ENCODE peak calls at places on chromosomes 12 and 14, in eight cellular contexts. One of them, this sample, is unnamed.

GRCh38 chr12:41184864-41185263 is 3.3 kb upstream of the PDZRN4 start:
- DNase-seq in GM06990: no peak
- DNase-seq in GM23338: no peak
- DNase-seq in choroid plexus epithelial cell: no peak
- DNase-seq in PC-3: no peak
- DNase-seq in H9: no peak
- DNase-seq in Peyer's patch: no peak
- DNase-seq in fibroblast of pulmonary artery: no peak
- DNase-seq in this sample: no peak

GRCh38 chr12:121789233-121789781 is 4.2 kb downstream of the RHOF start:
- DNase-seq in H9: no peak
- DNase-seq in Peyer's patch: peak
- DNase-seq in GM06990: peak
- DNase-seq in PC-3: no peak
- DNase-seq in fibroblast of pulmonary artery: no peak
- DNase-seq in choroid plexus epithelial cell: no peak
- DNase-seq in GM23338: no peak
- DNase-seq in this sample: no peak

GRCh38 chr12:4630262-4630661 is 18.6 kb downstream of the AKAP3 start:
- DNase-seq in GM06990: no peak
- DNase-seq in fibroblast of pulmonary artery: no peak
- DNase-seq in PC-3: no peak
- DNase-seq in Peyer's patch: no peak
- DNase-seq in GM23338: peak
- DNase-seq in choroid plexus epithelial cell: no peak
- DNase-seq in H9: no peak
- DNase-seq in this sample: no peak

GRCh38 chr12:60415361-60415760 is 819.5 kb downstream of the SLC16A7 start:
- DNase-seq in GM06990: no peak
- DNase-seq in choroid plexus epithelial cell: peak
- DNase-seq in Peyer's patch: no peak
- DNase-seq in H9: no peak
- DNase-seq in GM23338: no peak
- DNase-seq in fibroblast of pulmonary artery: peak
- DNase-seq in PC-3: peak
- DNase-seq in this sample: no peak

GRCh38 chr12:116434155-116435065 is 124.8 kb upstream of the MAP1LC3B2 start:
- DNase-seq in fibroblast of pulmonary artery: peak
- DNase-seq in GM23338: peak
- DNase-seq in PC-3: peak
- DNase-seq in H9: peak
- DNase-seq in GM06990: no peak
- DNase-seq in choroid plexus epithelial cell: peak
- DNase-seq in Peyer's patch: peak
- DNase-seq in this sample: peak

GRCh38 chr12:69266045-69266635 is 26.8 kb downstream of the CPSF6 start:
- DNase-seq in H9: no peak
- DNase-seq in GM23338: no peak
- DNase-seq in fibroblast of pulmonary artery: peak
- DNase-seq in PC-3: peak
- DNase-seq in GM06990: no peak
- DNase-seq in Peyer's patch: no peak
- DNase-seq in choroid plexus epithelial cell: peak
- DNase-seq in this sample: peak

GRCh38 chr12:47808049-47808448 is 11.7 kb downstream of the HDAC7 start:
- DNase-seq in GM23338: peak
- DNase-seq in fibroblast of pulmonary artery: peak
- DNase-seq in GM06990: peak
- DNase-seq in H9: no peak
- DNase-seq in Peyer's patch: peak
- DNase-seq in PC-3: no peak
- DNase-seq in choroid plexus epithelial cell: peak
- DNase-seq in this sample: no peak

GRCh38 chr14:93708311-93708734 is 80.0 kb downstream of the PRIMA1 start:
- DNase-seq in GM06990: no peak
- DNase-seq in choroid plexus epithelial cell: no peak
- DNase-seq in PC-3: no peak
- DNase-seq in GM23338: no peak
- DNase-seq in Peyer's patch: no peak
- DNase-seq in H9: no peak
- DNase-seq in fibroblast of pulmonary artery: no peak
- DNase-seq in this sample: no peak

GRCh38 chr12:121925361-121925725 is 7.0 kb downstream of the CFAP251 start:
- DNase-seq in GM06990: no peak
- DNase-seq in H9: no peak
- DNase-seq in fibroblast of pulmonary artery: peak
- DNase-seq in choroid plexus epithelial cell: peak
- DNase-seq in GM23338: no peak
- DNase-seq in Peyer's patch: no peak
- DNase-seq in PC-3: no peak
- DNase-seq in this sample: no peak

GRCh38 chr14:93987376-93987775 is 9.7 kb upstream of the CCDC197 start:
- DNase-seq in Peyer's patch: no peak
- DNase-seq in GM06990: no peak
- DNase-seq in GM23338: peak
- DNase-seq in choroid plexus epithelial cell: no peak
- DNase-seq in fibroblast of pulmonary artery: no peak
- DNase-seq in H9: no peak
- DNase-seq in PC-3: no peak
- DNase-seq in this sample: peak

GRCh38 chr12:115771065-115771464 is 506.4 kb downstream of the MED13L start:
- DNase-seq in Peyer's patch: peak
- DNase-seq in choroid plexus epithelial cell: peak
- DNase-seq in GM06990: no peak
- DNase-seq in fibroblast of pulmonary artery: peak
- DNase-seq in GM23338: peak
- DNase-seq in PC-3: peak
- DNase-seq in H9: peak
- DNase-seq in this sample: peak

GRCh38 chr14:91246051-91246852 is 1.7 kb upstream of the GPR68 start:
- DNase-seq in Peyer's patch: peak
- DNase-seq in GM06990: no peak
- DNase-seq in fibroblast of pulmonary artery: no peak
- DNase-seq in choroid plexus epithelial cell: no peak
- DNase-seq in H9: no peak
- DNase-seq in PC-3: no peak
- DNase-seq in GM23338: no peak
- DNase-seq in this sample: peak

GRCh38 chr12:112018571-112019237 is 5.5 kb downstream of the ERP29 start:
- DNase-seq in fibroblast of pulmonary artery: peak
- DNase-seq in H9: no peak
- DNase-seq in GM23338: no peak
- DNase-seq in choroid plexus epithelial cell: peak
- DNase-seq in Peyer's patch: no peak
- DNase-seq in GM06990: no peak
- DNase-seq in PC-3: peak
- DNase-seq in this sample: peak

GRCh38 chr12:90004319-90005074 is 295.9 kb upstream of the ATP2B1 start:
- DNase-seq in choroid plexus epithelial cell: no peak
- DNase-seq in PC-3: no peak
- DNase-seq in H9: no peak
- DNase-seq in GM23338: peak
- DNase-seq in fibroblast of pulmonary artery: no peak
- DNase-seq in GM06990: peak
- DNase-seq in Peyer's patch: no peak
- DNase-seq in this sample: no peak

GRCh38 chr12:90003688-90004087 is 295.1 kb upstream of the ATP2B1 start:
- DNase-seq in GM23338: no peak
- DNase-seq in PC-3: no peak
- DNase-seq in H9: no peak
- DNase-seq in choroid plexus epithelial cell: no peak
- DNase-seq in Peyer's patch: no peak
- DNase-seq in GM06990: no peak
- DNase-seq in fibroblast of pulmonary artery: no peak
- DNase-seq in this sample: no peak

GRCh38 chr12:90000721-90001120 is 292.1 kb upstream of the ATP2B1 start:
- DNase-seq in choroid plexus epithelial cell: no peak
- DNase-seq in Peyer's patch: no peak
- DNase-seq in H9: no peak
- DNase-seq in GM23338: no peak
- DNase-seq in fibroblast of pulmonary artery: no peak
- DNase-seq in GM06990: no peak
- DNase-seq in PC-3: no peak
- DNase-seq in this sample: no peak

GRCh38 chr12:89995870-89996269 is 287.2 kb upstream of the ATP2B1 start:
- DNase-seq in PC-3: no peak
- DNase-seq in H9: no peak
- DNase-seq in fibroblast of pulmonary artery: no peak
- DNase-seq in GM23338: no peak
- DNase-seq in choroid plexus epithelial cell: no peak
- DNase-seq in Peyer's patch: no peak
- DNase-seq in GM06990: no peak
- DNase-seq in this sample: no peak

GRCh38 chr12:89999699-90000505 is 291.3 kb upstream of the ATP2B1 start:
- DNase-seq in GM23338: no peak
- DNase-seq in Peyer's patch: no peak
- DNase-seq in PC-3: no peak
- DNase-seq in GM06990: no peak
- DNase-seq in H9: no peak
- DNase-seq in fibroblast of pulmonary artery: peak
- DNase-seq in choroid plexus epithelial cell: peak
- DNase-seq in this sample: no peak
- TF ChIP-seq CTCF in GM23338: no peak
- TF ChIP-seq CTCF in Peyer's patch: no peak
- TF ChIP-seq CTCF in PC-3: no peak
- TF ChIP-seq CTCF in GM06990: no peak
- TF ChIP-seq CTCF in H9: no peak
- TF ChIP-seq CTCF in fibroblast of pulmonary artery: no peak
- TF ChIP-seq CTCF in choroid plexus epithelial cell: no peak
- TF ChIP-seq CTCF in this sample: no peak

DNA sequence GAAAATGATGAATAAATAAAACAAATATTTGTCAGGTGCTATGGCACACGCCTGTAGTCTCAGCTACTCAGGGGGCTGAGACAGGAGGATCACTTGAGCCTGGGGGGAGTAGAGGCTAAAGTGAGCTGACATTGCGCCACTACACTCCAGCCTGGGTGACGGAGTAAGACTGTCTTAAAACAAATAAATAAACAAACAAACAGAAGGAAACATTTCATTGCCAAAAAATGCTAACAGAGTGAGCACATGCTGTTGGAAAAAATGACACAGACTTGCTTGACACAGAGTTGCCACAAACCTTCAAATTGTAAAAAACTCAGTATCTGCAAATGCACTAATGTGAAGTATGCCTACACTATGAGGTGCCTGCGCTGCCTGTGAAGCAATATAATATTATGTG is 50.8 kb upstream of the AP4S1 start:
- DNase-seq in Peyer's patch: no peak
- DNase-seq in PC-3: peak
- DNase-seq in choroid plexus epithelial cell: peak
- DNase-seq in GM23338: no peak
- DNase-seq in H9: no peak
- DNase-seq in GM06990: no peak
- DNase-seq in fibroblast of pulmonary artery: peak
- DNase-seq in this sample: peak
- TF ChIP-seq CTCF in Peyer's patch: no peak
- TF ChIP-seq CTCF in PC-3: no peak
- TF ChIP-seq CTCF in choroid plexus epithelial cell: no peak
- TF ChIP-seq CTCF in GM23338: no peak
- TF ChIP-seq CTCF in H9: no peak
- TF ChIP-seq CTCF in GM06990: no peak
- TF ChIP-seq CTCF in fibroblast of pulmonary artery: no peak
- TF ChIP-seq CTCF in this sample: no peak

DNA sequence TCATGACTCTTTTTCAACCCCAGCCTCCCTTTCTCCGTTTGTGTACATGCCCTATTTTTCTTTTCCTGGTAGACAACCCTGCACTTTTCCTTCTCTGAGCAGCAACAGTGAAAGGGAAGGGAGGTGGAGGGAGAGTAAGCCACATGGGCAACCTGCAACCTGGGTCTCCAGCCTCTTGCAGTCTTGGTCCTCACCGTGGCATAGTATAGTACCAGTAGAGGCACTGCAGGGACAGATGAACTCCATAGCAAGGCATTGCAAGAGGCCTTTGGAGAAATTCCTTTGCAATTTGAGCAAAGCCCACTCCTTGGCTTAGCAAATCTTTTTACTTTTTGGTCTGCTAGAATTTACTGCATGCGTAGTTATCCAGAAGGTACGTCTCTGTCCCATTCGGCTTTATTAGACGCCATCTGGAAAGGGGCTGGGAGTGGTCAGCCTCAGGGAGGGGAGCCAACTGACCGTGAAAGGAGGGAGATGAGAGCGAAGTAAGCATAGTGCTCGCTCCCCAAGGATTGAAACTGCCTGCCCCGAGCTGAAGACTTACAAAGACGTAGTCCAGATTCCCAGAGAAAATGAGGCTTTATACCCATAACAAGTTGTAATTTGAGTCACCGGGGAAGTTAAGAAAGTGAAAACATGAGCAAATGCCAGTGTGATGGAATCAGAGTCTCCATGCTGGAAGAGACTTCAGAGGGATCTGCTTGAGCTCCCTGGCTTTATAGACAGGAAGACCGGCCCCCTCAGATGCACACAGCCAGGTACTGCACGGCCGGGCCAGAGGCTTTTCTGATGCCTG is 331.9 kb downstream of the CACNA1C start:
- DNase-seq in fibroblast of pulmonary artery: peak
- DNase-seq in GM23338: no peak
- DNase-seq in PC-3: no peak
- DNase-seq in H9: no peak
- DNase-seq in Peyer's patch: no peak
- DNase-seq in choroid plexus epithelial cell: peak
- DNase-seq in GM06990: no peak
- DNase-seq in this sample: no peak
- TF ChIP-seq CTCF in fibroblast of pulmonary artery: no peak
- TF ChIP-seq CTCF in GM23338: no peak
- TF ChIP-seq CTCF in PC-3: no peak
- TF ChIP-seq CTCF in H9: peak
- TF ChIP-seq CTCF in Peyer's patch: no peak
- TF ChIP-seq CTCF in choroid plexus epithelial cell: no peak
- TF ChIP-seq CTCF in GM06990: no peak
- TF ChIP-seq CTCF in this sample: no peak

DNA sequence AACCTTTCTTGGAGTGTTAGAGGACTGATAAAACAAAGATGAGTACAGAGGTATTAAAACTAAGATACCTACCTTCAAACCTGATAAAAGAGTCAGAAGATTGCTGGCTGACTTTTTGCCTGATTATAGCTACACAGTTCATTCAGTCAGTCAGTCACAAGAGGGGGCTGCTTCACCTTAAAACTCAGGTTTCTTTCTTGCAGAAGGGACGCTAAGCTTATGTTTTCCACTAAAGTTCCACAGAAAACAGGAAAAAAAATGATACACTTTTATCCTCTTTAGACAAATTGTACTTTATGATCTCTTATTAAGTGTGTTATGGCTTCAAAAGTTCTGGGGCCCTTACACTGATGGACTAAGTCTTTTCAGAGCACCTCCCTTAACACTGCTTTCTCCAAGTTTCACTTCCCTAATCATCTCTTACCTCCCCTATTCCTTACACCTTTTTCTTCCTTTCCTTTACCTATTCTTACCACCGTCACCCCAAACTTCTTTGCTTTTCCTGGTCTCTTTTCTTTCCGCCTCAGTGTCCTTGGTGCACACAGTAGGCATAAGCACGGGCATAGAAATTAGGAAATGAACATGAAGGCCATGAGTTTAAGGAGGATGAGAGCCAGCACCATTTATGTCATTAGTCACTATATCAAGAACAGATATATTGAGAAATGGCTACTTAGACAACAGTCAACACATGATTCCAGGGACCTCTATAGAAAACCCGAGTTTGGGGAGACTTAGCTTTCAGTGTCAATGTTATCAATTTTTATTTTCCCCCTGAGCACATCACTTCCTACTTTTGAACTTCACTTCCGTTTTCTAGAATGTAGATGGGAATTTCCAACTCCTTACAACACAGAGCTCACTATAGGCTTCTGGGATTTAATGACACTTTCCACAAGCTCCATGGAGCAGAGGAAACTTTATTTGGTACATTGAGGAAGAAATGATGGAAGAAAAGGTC is 448.9 kb upstream of the OR4E1 start:
- DNase-seq in GM23338: peak
- DNase-seq in fibroblast of pulmonary artery: no peak
- DNase-seq in Peyer's patch: no peak
- DNase-seq in choroid plexus epithelial cell: peak
- DNase-seq in H9: no peak
- DNase-seq in PC-3: peak
- DNase-seq in GM06990: no peak
- DNase-seq in this sample: peak
- TF ChIP-seq CTCF in GM23338: peak
- TF ChIP-seq CTCF in fibroblast of pulmonary artery: no peak
- TF ChIP-seq CTCF in Peyer's patch: peak
- TF ChIP-seq CTCF in choroid plexus epithelial cell: peak
- TF ChIP-seq CTCF in H9: peak
- TF ChIP-seq CTCF in PC-3: peak
- TF ChIP-seq CTCF in GM06990: peak
- TF ChIP-seq CTCF in this sample: no peak

This sample was measured in MCF 10A.